ENCODE peak calls at places on chromosomes 3 and 15, in eight cellular contexts. One of them, this sample, is unnamed.

GRCh38 chr3:36698314-36698713 is 66.0 kb downstream of the DCLK3 start:
- DNase-seq in upper lobe of left lung: no peak
- DNase-seq in suprapubic skin: no peak
- DNase-seq in K562: no peak
- DNase-seq in HCT116: no peak
- DNase-seq in endothelial cell of umbilical vein: no peak
- DNase-seq in breast epithelium: no peak
- DNase-seq in prostate gland: no peak
- DNase-seq in this sample: no peak

GRCh38 chr15:56040081-56041035 is 46.9 kb upstream of the NEDD4 start:
- DNase-seq in endothelial cell of umbilical vein: peak
- DNase-seq in prostate gland: peak
- DNase-seq in upper lobe of left lung: peak
- DNase-seq in K562: no peak
- DNase-seq in HCT116: peak
- DNase-seq in breast epithelium: peak
- DNase-seq in suprapubic skin: no peak
- DNase-seq in this sample: no peak

GRCh38 chr15:70509282-70510272 is 253.8 kb downstream of the UACA start:
- DNase-seq in K562: no peak
- DNase-seq in endothelial cell of umbilical vein: no peak
- DNase-seq in HCT116: no peak
- DNase-seq in suprapubic skin: no peak
- DNase-seq in upper lobe of left lung: peak
- DNase-seq in prostate gland: no peak
- DNase-seq in breast epithelium: no peak
- DNase-seq in this sample: peak

GRCh38 chr3:73552700-73553099 is 72.0 kb downstream of the PDZRN3 start:
- DNase-seq in upper lobe of left lung: no peak
- DNase-seq in suprapubic skin: no peak
- DNase-seq in breast epithelium: no peak
- DNase-seq in endothelial cell of umbilical vein: no peak
- DNase-seq in HCT116: no peak
- DNase-seq in prostate gland: no peak
- DNase-seq in K562: no peak
- DNase-seq in this sample: no peak

GRCh38 chr15:60835974-60836373 is 357.0 kb upstream of the ICE2 start:
- DNase-seq in HCT116: no peak
- DNase-seq in upper lobe of left lung: no peak
- DNase-seq in prostate gland: no peak
- DNase-seq in endothelial cell of umbilical vein: no peak
- DNase-seq in suprapubic skin: no peak
- DNase-seq in K562: no peak
- DNase-seq in breast epithelium: no peak
- DNase-seq in this sample: no peak

GRCh38 chr3:17091895-17092294 is 207.1 kb downstream of the PLCL2 start:
- DNase-seq in HCT116: no peak
- DNase-seq in endothelial cell of umbilical vein: no peak
- DNase-seq in upper lobe of left lung: no peak
- DNase-seq in suprapubic skin: no peak
- DNase-seq in K562: no peak
- DNase-seq in prostate gland: no peak
- DNase-seq in breast epithelium: no peak
- DNase-seq in this sample: no peak

GRCh38 chr3:155572085-155572484 is 172.8 kb downstream of the PLCH1 start:
- DNase-seq in HCT116: no peak
- DNase-seq in upper lobe of left lung: no peak
- DNase-seq in suprapubic skin: no peak
- DNase-seq in endothelial cell of umbilical vein: no peak
- DNase-seq in K562: no peak
- DNase-seq in breast epithelium: no peak
- DNase-seq in prostate gland: no peak
- DNase-seq in this sample: no peak

GRCh38 chr3:128074851-128075515 is 22.7 kb downstream of the SEC61A1 start:
- DNase-seq in endothelial cell of umbilical vein: no peak
- DNase-seq in upper lobe of left lung: peak
- DNase-seq in prostate gland: no peak
- DNase-seq in breast epithelium: no peak
- DNase-seq in suprapubic skin: peak
- DNase-seq in HCT116: no peak
- DNase-seq in K562: no peak
- DNase-seq in this sample: no peak

GRCh38 chr3:127781411-127782001 is 40.8 kb downstream of the MGLL start:
- DNase-seq in K562: no peak
- DNase-seq in HCT116: no peak
- DNase-seq in endothelial cell of umbilical vein: no peak
- DNase-seq in breast epithelium: no peak
- DNase-seq in suprapubic skin: no peak
- DNase-seq in upper lobe of left lung: no peak
- DNase-seq in prostate gland: no peak
- DNase-seq in this sample: no peak

GRCh38 chr3:147120029-147120428 is 286.3 kb downstream of the ZIC4 start:
- DNase-seq in upper lobe of left lung: no peak
- DNase-seq in HCT116: no peak
- DNase-seq in endothelial cell of umbilical vein: peak
- DNase-seq in breast epithelium: no peak
- DNase-seq in K562: no peak
- DNase-seq in suprapubic skin: no peak
- DNase-seq in prostate gland: no peak
- DNase-seq in this sample: no peak

GRCh38 chr3:129503387-129504010 is 24.9 kb upstream of the RHO start:
- DNase-seq in suprapubic skin: no peak
- DNase-seq in upper lobe of left lung: no peak
- DNase-seq in K562: no peak
- DNase-seq in breast epithelium: no peak
- DNase-seq in prostate gland: no peak
- DNase-seq in HCT116: no peak
- DNase-seq in endothelial cell of umbilical vein: no peak
- DNase-seq in this sample: no peak

GRCh38 chr3:174355505-174355904 is 503.6 kb upstream of the NAALADL2 start:
- DNase-seq in K562: no peak
- DNase-seq in upper lobe of left lung: no peak
- DNase-seq in endothelial cell of umbilical vein: peak
- DNase-seq in breast epithelium: no peak
- DNase-seq in suprapubic skin: no peak
- DNase-seq in HCT116: peak
- DNase-seq in prostate gland: no peak
- DNase-seq in this sample: peak

GRCh38 chr15:88476635-88477038 is 9.1 kb downstream of the MRPS11 start:
- DNase-seq in upper lobe of left lung: no peak
- DNase-seq in endothelial cell of umbilical vein: peak
- DNase-seq in breast epithelium: no peak
- DNase-seq in HCT116: peak
- DNase-seq in K562: peak
- DNase-seq in suprapubic skin: peak
- DNase-seq in prostate gland: no peak
- DNase-seq in this sample: peak

GRCh38 chr3:177680442-177680821 is 483.1 kb upstream of the TBL1XR1 start:
- DNase-seq in endothelial cell of umbilical vein: peak
- DNase-seq in K562: no peak
- DNase-seq in upper lobe of left lung: no peak
- DNase-seq in HCT116: no peak
- DNase-seq in suprapubic skin: no peak
- DNase-seq in breast epithelium: no peak
- DNase-seq in prostate gland: no peak
- DNase-seq in this sample: no peak

GRCh38 chr15:46872591-46872990 is 844.7 kb upstream of the SEMA6D start:
- DNase-seq in K562: no peak
- DNase-seq in HCT116: no peak
- DNase-seq in upper lobe of left lung: no peak
- DNase-seq in suprapubic skin: no peak
- DNase-seq in prostate gland: no peak
- DNase-seq in endothelial cell of umbilical vein: no peak
- DNase-seq in breast epithelium: no peak
- DNase-seq in this sample: no peak

GRCh38 chr15:77500986-77501385 is 80.3 kb downstream of the HMG20A start:
- DNase-seq in suprapubic skin: no peak
- DNase-seq in breast epithelium: no peak
- DNase-seq in prostate gland: no peak
- DNase-seq in HCT116: no peak
- DNase-seq in upper lobe of left lung: no peak
- DNase-seq in endothelial cell of umbilical vein: no peak
- DNase-seq in K562: no peak
- DNase-seq in this sample: no peak

GRCh38 chr3:146156060-146156459 is 4.9 kb downstream of the PLOD2 start:
- DNase-seq in upper lobe of left lung: no peak
- DNase-seq in prostate gland: no peak
- DNase-seq in breast epithelium: no peak
- DNase-seq in endothelial cell of umbilical vein: peak
- DNase-seq in HCT116: no peak
- DNase-seq in K562: no peak
- DNase-seq in suprapubic skin: no peak
- DNase-seq in this sample: no peak

GRCh38 chr3:116440196-116440595 is 5.1 kb downstream of the LSAMP start:
- DNase-seq in HCT116: no peak
- DNase-seq in suprapubic skin: no peak
- DNase-seq in prostate gland: no peak
- DNase-seq in breast epithelium: no peak
- DNase-seq in endothelial cell of umbilical vein: no peak
- DNase-seq in upper lobe of left lung: no peak
- DNase-seq in K562: no peak
- DNase-seq in this sample: no peak

GRCh38 chr15:62483817-62484216 is 318.7 kb upstream of the C2CD4B start:
- DNase-seq in breast epithelium: no peak
- DNase-seq in endothelial cell of umbilical vein: no peak
- DNase-seq in upper lobe of left lung: no peak
- DNase-seq in prostate gland: no peak
- DNase-seq in HCT116: no peak
- DNase-seq in suprapubic skin: no peak
- DNase-seq in K562: no peak
- DNase-seq in this sample: no peak

GRCh38 chr3:13210221-13210975 is 137.2 kb upstream of the IQSEC1 start:
- DNase-seq in breast epithelium: no peak
- DNase-seq in suprapubic skin: no peak
- DNase-seq in K562: no peak
- DNase-seq in upper lobe of left lung: no peak
- DNase-seq in prostate gland: no peak
- DNase-seq in HCT116: no peak
- DNase-seq in endothelial cell of umbilical vein: no peak
- DNase-seq in this sample: no peak

GRCh38 chr3:139450155-139450554 is 26.2 kb downstream of the RBP2 start:
- DNase-seq in HCT116: no peak
- DNase-seq in upper lobe of left lung: no peak
- DNase-seq in prostate gland: no peak
- DNase-seq in K562: no peak
- DNase-seq in breast epithelium: no peak
- DNase-seq in suprapubic skin: no peak
- DNase-seq in endothelial cell of umbilical vein: no peak
- DNase-seq in this sample: no peak

GRCh38 chr15:39851505-39852082 is 68.5 kb downstream of the GPR176 start:
- DNase-seq in K562: no peak
- DNase-seq in suprapubic skin: no peak
- DNase-seq in endothelial cell of umbilical vein: peak
- DNase-seq in HCT116: no peak
- DNase-seq in breast epithelium: no peak
- DNase-seq in prostate gland: no peak
- DNase-seq in upper lobe of left lung: no peak
- DNase-seq in this sample: no peak

GRCh38 chr3:12175844-12176453 is 17.2 kb upstream of the TIMP4 start:
- DNase-seq in K562: peak
- DNase-seq in upper lobe of left lung: peak
- DNase-seq in endothelial cell of umbilical vein: peak
- DNase-seq in HCT116: peak
- DNase-seq in prostate gland: peak
- DNase-seq in suprapubic skin: no peak
- DNase-seq in breast epithelium: peak
- DNase-seq in this sample: no peak

GRCh38 chr3:56855856-56856538 is 54.2 kb upstream of the ARHGEF3 start:
- DNase-seq in prostate gland: no peak
- DNase-seq in endothelial cell of umbilical vein: peak
- DNase-seq in K562: peak
- DNase-seq in breast epithelium: no peak
- DNase-seq in upper lobe of left lung: peak
- DNase-seq in suprapubic skin: no peak
- DNase-seq in HCT116: no peak
- DNase-seq in this sample: peak

GRCh38 chr3:124837065-124837464 is 50.1 kb downstream of the ITGB5 start:
- DNase-seq in breast epithelium: no peak
- DNase-seq in prostate gland: peak
- DNase-seq in suprapubic skin: no peak
- DNase-seq in upper lobe of left lung: no peak
- DNase-seq in HCT116: no peak
- DNase-seq in endothelial cell of umbilical vein: peak
- DNase-seq in K562: no peak
- DNase-seq in this sample: no peak
- TF ChIP-seq POLR2AphosphoS5 in breast epithelium: no peak
- TF ChIP-seq POLR2AphosphoS5 in prostate gland: peak
- TF ChIP-seq POLR2AphosphoS5 in suprapubic skin: no peak
- TF ChIP-seq POLR2AphosphoS5 in upper lobe of left lung: peak
- TF ChIP-seq POLR2AphosphoS5 in HCT116: no peak
- TF ChIP-seq POLR2AphosphoS5 in endothelial cell of umbilical vein: no peak
- TF ChIP-seq POLR2AphosphoS5 in K562: no peak
- TF ChIP-seq POLR2AphosphoS5 in this sample: no peak

GRCh38 chr3:122694966-122695365 is 14.3 kb downstream of the PARP14 start:
- DNase-seq in suprapubic skin: no peak
- DNase-seq in upper lobe of left lung: no peak
- DNase-seq in K562: no peak
- DNase-seq in breast epithelium: no peak
- DNase-seq in prostate gland: no peak
- DNase-seq in HCT116: no peak
- DNase-seq in endothelial cell of umbilical vein: no peak
- DNase-seq in this sample: no peak
- TF ChIP-seq POLR2AphosphoS5 in suprapubic skin: no peak
- TF ChIP-seq POLR2AphosphoS5 in upper lobe of left lung: no peak
- TF ChIP-seq POLR2AphosphoS5 in K562: no peak
- TF ChIP-seq POLR2AphosphoS5 in breast epithelium: no peak
- TF ChIP-seq POLR2AphosphoS5 in prostate gland: no peak
- TF ChIP-seq POLR2AphosphoS5 in HCT116: no peak
- TF ChIP-seq POLR2AphosphoS5 in endothelial cell of umbilical vein: no peak
- TF ChIP-seq POLR2AphosphoS5 in this sample: no peak

DNA sequence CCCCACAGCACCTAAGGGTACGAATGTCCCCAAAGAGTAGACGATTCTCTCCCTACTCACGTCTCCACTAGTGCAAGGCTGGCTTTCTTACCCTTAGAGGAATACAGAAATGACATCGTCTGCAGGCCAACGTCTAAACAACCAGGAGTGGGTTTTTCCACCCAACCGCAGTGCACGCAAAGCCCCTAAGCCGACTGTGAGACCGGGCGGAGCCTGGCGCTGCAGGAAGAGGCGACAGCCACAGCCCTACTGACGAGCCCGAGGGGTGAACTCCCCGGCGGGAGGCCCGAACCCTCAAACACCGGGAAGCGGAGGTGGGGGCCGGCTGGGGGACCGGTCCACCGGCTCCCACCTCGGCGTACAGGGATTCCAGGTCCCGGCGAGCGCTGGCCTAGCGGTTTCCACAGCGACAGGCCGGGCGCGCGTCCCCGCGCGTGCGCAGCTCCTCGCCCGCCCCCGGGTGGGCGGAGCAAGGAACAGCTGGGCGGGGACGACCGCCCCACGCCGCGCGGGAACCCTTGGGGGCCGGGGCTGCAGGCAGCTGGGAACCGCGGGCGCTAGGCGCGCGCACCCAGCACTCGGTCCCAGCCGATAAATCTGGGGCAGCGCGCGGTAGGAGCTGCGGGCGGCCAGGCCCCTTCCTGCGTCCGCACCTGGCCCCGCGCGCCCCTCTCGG is at the start of the genes CEP19 and PIGX:
- DNase-seq in K562: peak
- DNase-seq in upper lobe of left lung: peak
- DNase-seq in suprapubic skin: peak
- DNase-seq in breast epithelium: peak
- DNase-seq in endothelial cell of umbilical vein: peak
- DNase-seq in HCT116: peak
- DNase-seq in prostate gland: peak
- DNase-seq in this sample: peak
- TF ChIP-seq POLR2AphosphoS5 in K562: peak
- TF ChIP-seq POLR2AphosphoS5 in upper lobe of left lung: no peak
- TF ChIP-seq POLR2AphosphoS5 in suprapubic skin: no peak
- TF ChIP-seq POLR2AphosphoS5 in breast epithelium: no peak
- TF ChIP-seq POLR2AphosphoS5 in endothelial cell of umbilical vein: peak
- TF ChIP-seq POLR2AphosphoS5 in HCT116: peak
- TF ChIP-seq POLR2AphosphoS5 in prostate gland: peak
- TF ChIP-seq POLR2AphosphoS5 in this sample: no peak

GRCh38 chr3:101128786-101129185 is 135.6 kb upstream of the ABI3BP start:
- DNase-seq in prostate gland: no peak
- DNase-seq in K562: no peak
- DNase-seq in endothelial cell of umbilical vein: peak
- DNase-seq in breast epithelium: peak
- DNase-seq in suprapubic skin: no peak
- DNase-seq in upper lobe of left lung: no peak
- DNase-seq in HCT116: no peak
- DNase-seq in this sample: no peak
- TF ChIP-seq POLR2AphosphoS5 in prostate gland: no peak
- TF ChIP-seq POLR2AphosphoS5 in K562: no peak
- TF ChIP-seq POLR2AphosphoS5 in endothelial cell of umbilical vein: no peak
- TF ChIP-seq POLR2AphosphoS5 in breast epithelium: no peak
- TF ChIP-seq POLR2AphosphoS5 in suprapubic skin: no peak
- TF ChIP-seq POLR2AphosphoS5 in upper lobe of left lung: no peak
- TF ChIP-seq POLR2AphosphoS5 in HCT116: no peak
- TF ChIP-seq POLR2AphosphoS5 in this sample: no peak